ENCODE peak calls at places on chromosome 17, in four cellular contexts. X, Q, J and F are unnamed samples.

GRCh38 chr17:50778471-50778870 is 11.2 kb upstream of the ANKRD40CL start:
- DNase-seq in X (no peak), Q (no peak), J (no peak), F (no peak)

GRCh38 chr17:28173801-28174200 is 131.3 kb downstream of the NLK start:
- DNase-seq in X (no peak), Q (no peak), J (no peak), F (no peak)

GRCh38 chr17:5789443-5789842 is 205.1 kb upstream of the NLRP1 start:
- DNase-seq in X (no peak), Q (no peak), J (no peak), F (no peak)

GRCh38 chr17:39573447-39574298 is 34.0 kb downstream of the NEUROD2 start:
- DNase-seq in X (peak; percentile 60), Q (peak; percentile 55), J (peak; percentile 75), F (peak; percentile 78)

GRCh38 chr17:82384730-82385429 is 13.3 kb downstream of the UTS2R start:
- DNase-seq in X (peak; percentile 23), Q (peak; percentile 38), J (peak; percentile 82), F (peak; percentile 90)

GRCh38 chr17:48553837-48554236 is 8.9 kb upstream of the HOXB2 start:
- DNase-seq in X (peak; percentile 52), Q (no peak), J (no peak), F (no peak)

GRCh38 chr17:8574687-8575086 is 55.8 kb downstream of the MYH10 start:
- DNase-seq in X (peak; percentile 28), Q (no peak), J (no peak), F (no peak)

GRCh38 chr17:78416311-78416711 is 37.9 kb downstream of the PGS1 start:
- DNase-seq in X (no peak), Q (no peak), J (no peak), F (no peak)

GRCh38 chr17:7997186-7997585 is 5.2 kb upstream of the GUCY2D start:
- DNase-seq in X (peak; percentile 44), Q (no peak), J (no peak), F (no peak)

GRCh38 chr17:44733753-44734152 is 25.0 kb upstream of the ADAM11 start:
- DNase-seq in X (no peak), Q (no peak), J (no peak), F (no peak)

GRCh38 chr17:58335061-58335731 is 6.6 kb upstream of the TSPOAP1 start:
- DNase-seq in X (no peak), Q (no peak), J (no peak), F (no peak)

GRCh38 chr17:34579017-34579946 is at the start of gene TMEM132E:
- DNase-seq in X (peak; percentile 4), Q (peak; percentile 72), J (peak; percentile 46), F (no peak)

GRCh38 chr17:34580685-34581445 is 1.5 kb downstream of the TMEM132E start:
- DNase-seq in X (no peak), Q (no peak), J (no peak), F (no peak)

GRCh38 chr17:34578656-34579016 is 746 bp upstream of the TMEM132E start:
- DNase-seq in X (no peak), Q (no peak), J (no peak), F (no peak)

GRCh38 chr17:34581446-34582184 is 2.2 kb downstream of the TMEM132E start:
- DNase-seq in X (no peak), Q (no peak), J (no peak), F (no peak)

GRCh38 chr17:34579979-34580684 is 750 bp downstream of the TMEM132E start:
- DNase-seq in X (no peak), Q (no peak), J (peak; percentile 23), F (peak; percentile 55)
- H3K4me3 ChIP-seq in X (no peak overlapping the region), Q (peak overlapping the region; percentile 45), J (peak overlapping the region; percentile 44), F (no peak overlapping the region)

DNA sequence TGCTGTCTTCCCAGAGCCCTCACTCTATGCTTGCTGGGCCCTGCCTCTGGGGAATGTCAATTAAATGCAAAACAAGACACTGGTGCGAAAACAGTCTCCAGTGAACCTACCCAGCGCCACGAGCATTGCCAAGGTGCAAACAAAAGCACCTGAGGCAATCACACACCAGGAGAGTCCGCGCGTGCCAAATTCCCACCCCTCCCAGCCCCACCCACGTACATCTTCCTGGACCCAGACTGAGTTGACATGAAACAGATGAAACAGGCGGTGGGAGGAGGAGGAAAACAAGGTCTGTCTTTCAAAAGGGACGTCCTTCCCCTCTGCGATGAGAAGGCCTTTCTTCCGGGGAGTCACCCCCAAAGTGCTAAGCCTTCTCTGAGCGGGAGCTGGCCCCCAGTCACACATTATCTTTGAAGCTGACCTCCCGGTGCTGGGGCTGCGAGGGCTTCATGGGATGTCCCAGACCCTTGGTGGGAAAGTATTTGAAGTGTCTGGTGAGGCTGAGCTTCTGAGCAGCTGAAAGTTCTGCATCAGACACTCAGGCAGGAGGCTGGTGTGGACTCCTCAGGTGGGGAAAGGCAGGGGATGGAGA is 200.4 kb downstream of the AXIN2 start:
- DNase-seq in X (no peak), Q (no peak), J (no peak), F (no peak)
- H3K27me3 ChIP-seq in X (no peaks in the 10 kb centered on the region), Q (no peaks in the 10 kb centered on the region), J (no peaks in the 10 kb centered on the region), F (no peaks in the 10 kb centered on the region)

GRCh38 chr17:77215281-77215680 is 74.5 kb downstream of the SEC14L1 start:
- DNase-seq in X (no peak), Q (no peak), J (no peak), F (no peak)
- H3K36me3 ChIP-seq in X (peaks cover 33% of the 10 kb centered on the region), Q (no peaks in the 10 kb centered on the region), J (peaks cover 25% of the 10 kb centered on the region), F (peaks cover 71% of the 10 kb centered on the region)

DNA sequence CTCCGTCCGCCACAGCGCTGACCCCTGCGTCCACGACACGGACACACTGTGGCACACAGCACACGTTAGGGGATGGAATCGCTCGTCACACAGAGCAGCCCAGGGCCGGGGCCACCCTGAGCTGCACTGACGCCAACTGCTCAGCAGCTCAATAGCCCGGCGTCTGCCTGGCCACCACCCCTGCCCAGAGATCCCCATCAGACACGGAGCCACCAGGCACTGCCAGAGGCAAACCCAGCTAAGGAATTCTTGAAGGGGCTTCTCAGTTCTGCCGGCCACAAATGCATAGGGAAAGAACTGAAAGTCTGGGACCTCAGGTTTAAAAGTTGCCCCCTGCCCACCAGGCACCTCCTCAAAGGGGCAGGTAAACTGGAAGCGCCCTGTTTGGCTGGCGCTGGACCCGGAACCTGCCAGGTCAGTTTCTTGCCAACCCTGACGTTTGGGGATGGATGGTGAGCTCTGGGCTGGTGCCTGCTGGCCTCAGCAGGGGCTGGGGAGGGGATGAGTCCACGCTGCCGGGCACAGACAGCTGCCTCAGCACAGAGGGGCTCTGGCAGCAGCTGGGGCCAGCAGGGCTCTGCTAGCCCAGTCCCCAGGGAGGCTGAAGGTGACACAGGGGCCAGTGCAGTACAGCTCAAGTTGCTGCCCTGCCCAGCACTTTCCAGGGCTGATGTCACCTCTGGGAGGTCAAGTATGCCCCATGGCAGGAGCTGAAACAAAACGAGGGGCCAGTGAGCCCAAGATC is 33.2 kb downstream of the TIMM22 start:
- DNase-seq in X (no peak), Q (no peak), J (no peak), F (no peak)
- H3K4me3 ChIP-seq in X (no peak overlapping the region), Q (no peak overlapping the region), J (no peak overlapping the region), F (no peak overlapping the region)